ENCODE peak calls at places on chromosomes 12 and 14, in six cellular contexts. One of them, this sample, is unnamed.

GRCh38 chr12:47079894-47080724 is at the start of gene AMIGO2:
- DNase-seq in HuH-7.5: peak
- DNase-seq in activated T-cell treated with anti-CD3 and anti-CD28 coated beads, Interleukin-2, amount 50 U/mL, for 1 hour: peak
- DNase-seq in A549: peak
- DNase-seq in stimulated activated CD4-positive, alpha-beta T cell treated with anti-CD3 and anti-CD28 coated beads, Interleukin-4, amount 100 ng/mL, for 24 hours: peak
- DNase-seq in non-pigmented ciliary epithelial cell: no peak
- DNase-seq in this sample: peak

GRCh38 chr12:68932123-68932700 is 759 bp downstream of the CPM start:
- DNase-seq in A549: peak
- DNase-seq in activated T-cell treated with anti-CD3 and anti-CD28 coated beads, Interleukin-2, amount 50 U/mL, for 1 hour: no peak
- DNase-seq in stimulated activated CD4-positive, alpha-beta T cell treated with anti-CD3 and anti-CD28 coated beads, Interleukin-4, amount 100 ng/mL, for 24 hours: no peak
- DNase-seq in non-pigmented ciliary epithelial cell: no peak
- DNase-seq in HuH-7.5: no peak
- DNase-seq in this sample: peak

GRCh38 chr12:527241-527640 is 67.5 kb downstream of the B4GALNT3 start:
- DNase-seq in A549: no peak
- DNase-seq in stimulated activated CD4-positive, alpha-beta T cell treated with anti-CD3 and anti-CD28 coated beads, Interleukin-4, amount 100 ng/mL, for 24 hours: no peak
- DNase-seq in HuH-7.5: no peak
- DNase-seq in activated T-cell treated with anti-CD3 and anti-CD28 coated beads, Interleukin-2, amount 50 U/mL, for 1 hour: no peak
- DNase-seq in non-pigmented ciliary epithelial cell: no peak
- DNase-seq in this sample: no peak

GRCh38 chr12:6272300-6273208 is 37.9 kb upstream of the PLEKHG6 start:
- DNase-seq in stimulated activated CD4-positive, alpha-beta T cell treated with anti-CD3 and anti-CD28 coated beads, Interleukin-4, amount 100 ng/mL, for 24 hours: no peak
- DNase-seq in non-pigmented ciliary epithelial cell: no peak
- DNase-seq in HuH-7.5: no peak
- DNase-seq in activated T-cell treated with anti-CD3 and anti-CD28 coated beads, Interleukin-2, amount 50 U/mL, for 1 hour: no peak
- DNase-seq in A549: no peak
- DNase-seq in this sample: peak

GRCh38 chr12:22105542-22105941 is 59.5 kb downstream of the CMAS start:
- DNase-seq in non-pigmented ciliary epithelial cell: no peak
- DNase-seq in HuH-7.5: no peak
- DNase-seq in stimulated activated CD4-positive, alpha-beta T cell treated with anti-CD3 and anti-CD28 coated beads, Interleukin-4, amount 100 ng/mL, for 24 hours: no peak
- DNase-seq in A549: no peak
- DNase-seq in activated T-cell treated with anti-CD3 and anti-CD28 coated beads, Interleukin-2, amount 50 U/mL, for 1 hour: no peak
- DNase-seq in this sample: no peak

GRCh38 chr14:69535230-69535848 is 39.3 kb downstream of the CCDC177 start:
- DNase-seq in stimulated activated CD4-positive, alpha-beta T cell treated with anti-CD3 and anti-CD28 coated beads, Interleukin-4, amount 100 ng/mL, for 24 hours: no peak
- DNase-seq in HuH-7.5: peak
- DNase-seq in A549: peak
- DNase-seq in non-pigmented ciliary epithelial cell: no peak
- DNase-seq in activated T-cell treated with anti-CD3 and anti-CD28 coated beads, Interleukin-2, amount 50 U/mL, for 1 hour: no peak
- DNase-seq in this sample: no peak

GRCh38 chr12:81136519-81136918 is 58.6 kb downstream of the ACSS3 start:
- DNase-seq in non-pigmented ciliary epithelial cell: no peak
- DNase-seq in HuH-7.5: no peak
- DNase-seq in A549: no peak
- DNase-seq in stimulated activated CD4-positive, alpha-beta T cell treated with anti-CD3 and anti-CD28 coated beads, Interleukin-4, amount 100 ng/mL, for 24 hours: no peak
- DNase-seq in activated T-cell treated with anti-CD3 and anti-CD28 coated beads, Interleukin-2, amount 50 U/mL, for 1 hour: no peak
- DNase-seq in this sample: no peak

GRCh38 chr14:54127526-54127925 is 170.9 kb upstream of the BMP4 start:
- DNase-seq in A549: no peak
- DNase-seq in activated T-cell treated with anti-CD3 and anti-CD28 coated beads, Interleukin-2, amount 50 U/mL, for 1 hour: no peak
- DNase-seq in non-pigmented ciliary epithelial cell: peak
- DNase-seq in HuH-7.5: no peak
- DNase-seq in stimulated activated CD4-positive, alpha-beta T cell treated with anti-CD3 and anti-CD28 coated beads, Interleukin-4, amount 100 ng/mL, for 24 hours: no peak
- DNase-seq in this sample: no peak

GRCh38 chr14:22039938-22040780 is 366.5 kb upstream of the OR4E1 start:
- DNase-seq in A549: peak
- DNase-seq in stimulated activated CD4-positive, alpha-beta T cell treated with anti-CD3 and anti-CD28 coated beads, Interleukin-4, amount 100 ng/mL, for 24 hours: peak
- DNase-seq in activated T-cell treated with anti-CD3 and anti-CD28 coated beads, Interleukin-2, amount 50 U/mL, for 1 hour: peak
- DNase-seq in HuH-7.5: no peak
- DNase-seq in non-pigmented ciliary epithelial cell: no peak
- DNase-seq in this sample: peak

GRCh38 chr14:93285048-93285447 is 47.8 kb downstream of the BTBD7 start:
- DNase-seq in HuH-7.5: no peak
- DNase-seq in non-pigmented ciliary epithelial cell: no peak
- DNase-seq in stimulated activated CD4-positive, alpha-beta T cell treated with anti-CD3 and anti-CD28 coated beads, Interleukin-4, amount 100 ng/mL, for 24 hours: no peak
- DNase-seq in A549: no peak
- DNase-seq in activated T-cell treated with anti-CD3 and anti-CD28 coated beads, Interleukin-2, amount 50 U/mL, for 1 hour: no peak
- DNase-seq in this sample: peak

GRCh38 chr14:95098984-95099599 is 58.2 kb downstream of the DICER1 start:
- DNase-seq in stimulated activated CD4-positive, alpha-beta T cell treated with anti-CD3 and anti-CD28 coated beads, Interleukin-4, amount 100 ng/mL, for 24 hours: peak
- DNase-seq in A549: peak
- DNase-seq in activated T-cell treated with anti-CD3 and anti-CD28 coated beads, Interleukin-2, amount 50 U/mL, for 1 hour: peak
- DNase-seq in HuH-7.5: no peak
- DNase-seq in non-pigmented ciliary epithelial cell: no peak
- DNase-seq in this sample: peak

GRCh38 chr14:87149583-87150354 is 843.2 kb downstream of the GALC start:
- DNase-seq in HuH-7.5: no peak
- DNase-seq in activated T-cell treated with anti-CD3 and anti-CD28 coated beads, Interleukin-2, amount 50 U/mL, for 1 hour: no peak
- DNase-seq in stimulated activated CD4-positive, alpha-beta T cell treated with anti-CD3 and anti-CD28 coated beads, Interleukin-4, amount 100 ng/mL, for 24 hours: no peak
- DNase-seq in A549: no peak
- DNase-seq in non-pigmented ciliary epithelial cell: no peak
- DNase-seq in this sample: no peak

GRCh38 chr14:79614443-79614842 is 596.9 kb downstream of the DIO2 start:
- DNase-seq in HuH-7.5: no peak
- DNase-seq in non-pigmented ciliary epithelial cell: no peak
- DNase-seq in A549: no peak
- DNase-seq in activated T-cell treated with anti-CD3 and anti-CD28 coated beads, Interleukin-2, amount 50 U/mL, for 1 hour: no peak
- DNase-seq in stimulated activated CD4-positive, alpha-beta T cell treated with anti-CD3 and anti-CD28 coated beads, Interleukin-4, amount 100 ng/mL, for 24 hours: no peak
- DNase-seq in this sample: no peak

GRCh38 chr12:106764738-106765137 is 9.7 kb upstream of the RIC8B start:
- DNase-seq in HuH-7.5: no peak
- DNase-seq in stimulated activated CD4-positive, alpha-beta T cell treated with anti-CD3 and anti-CD28 coated beads, Interleukin-4, amount 100 ng/mL, for 24 hours: no peak
- DNase-seq in non-pigmented ciliary epithelial cell: no peak
- DNase-seq in activated T-cell treated with anti-CD3 and anti-CD28 coated beads, Interleukin-2, amount 50 U/mL, for 1 hour: no peak
- DNase-seq in A549: no peak
- DNase-seq in this sample: no peak

GRCh38 chr12:54974281-54974680 is 10.3 kb downstream of the TESPA1 start:
- DNase-seq in A549: no peak
- DNase-seq in HuH-7.5: no peak
- DNase-seq in stimulated activated CD4-positive, alpha-beta T cell treated with anti-CD3 and anti-CD28 coated beads, Interleukin-4, amount 100 ng/mL, for 24 hours: no peak
- DNase-seq in non-pigmented ciliary epithelial cell: no peak
- DNase-seq in activated T-cell treated with anti-CD3 and anti-CD28 coated beads, Interleukin-2, amount 50 U/mL, for 1 hour: no peak
- DNase-seq in this sample: no peak

GRCh38 chr14:72788972-72789728 is 104.8 kb downstream of the DPF3 start:
- DNase-seq in HuH-7.5: no peak
- DNase-seq in non-pigmented ciliary epithelial cell: no peak
- DNase-seq in A549: no peak
- DNase-seq in stimulated activated CD4-positive, alpha-beta T cell treated with anti-CD3 and anti-CD28 coated beads, Interleukin-4, amount 100 ng/mL, for 24 hours: no peak
- DNase-seq in activated T-cell treated with anti-CD3 and anti-CD28 coated beads, Interleukin-2, amount 50 U/mL, for 1 hour: no peak
- DNase-seq in this sample: no peak

GRCh38 chr12:67681145-67681778 is 32.7 kb downstream of the DYRK2 start:
- DNase-seq in stimulated activated CD4-positive, alpha-beta T cell treated with anti-CD3 and anti-CD28 coated beads, Interleukin-4, amount 100 ng/mL, for 24 hours: no peak
- DNase-seq in activated T-cell treated with anti-CD3 and anti-CD28 coated beads, Interleukin-2, amount 50 U/mL, for 1 hour: no peak
- DNase-seq in HuH-7.5: no peak
- DNase-seq in A549: no peak
- DNase-seq in non-pigmented ciliary epithelial cell: peak
- DNase-seq in this sample: no peak

GRCh38 chr12:57027805-57028153 is 11.4 kb upstream of the TAC3 start:
- DNase-seq in A549: no peak
- DNase-seq in stimulated activated CD4-positive, alpha-beta T cell treated with anti-CD3 and anti-CD28 coated beads, Interleukin-4, amount 100 ng/mL, for 24 hours: peak
- DNase-seq in non-pigmented ciliary epithelial cell: no peak
- DNase-seq in activated T-cell treated with anti-CD3 and anti-CD28 coated beads, Interleukin-2, amount 50 U/mL, for 1 hour: no peak
- DNase-seq in HuH-7.5: no peak
- DNase-seq in this sample: peak

GRCh38 chr12:40063424-40063823 is 42.5 kb downstream of the SLC2A13 start:
- DNase-seq in HuH-7.5: no peak
- DNase-seq in A549: no peak
- DNase-seq in stimulated activated CD4-positive, alpha-beta T cell treated with anti-CD3 and anti-CD28 coated beads, Interleukin-4, amount 100 ng/mL, for 24 hours: no peak
- DNase-seq in non-pigmented ciliary epithelial cell: no peak
- DNase-seq in activated T-cell treated with anti-CD3 and anti-CD28 coated beads, Interleukin-2, amount 50 U/mL, for 1 hour: no peak
- DNase-seq in this sample: no peak

GRCh38 chr12:72574138-72574537 is 302.0 kb downstream of the TRHDE start:
- DNase-seq in A549: no peak
- DNase-seq in activated T-cell treated with anti-CD3 and anti-CD28 coated beads, Interleukin-2, amount 50 U/mL, for 1 hour: no peak
- DNase-seq in non-pigmented ciliary epithelial cell: no peak
- DNase-seq in HuH-7.5: no peak
- DNase-seq in stimulated activated CD4-positive, alpha-beta T cell treated with anti-CD3 and anti-CD28 coated beads, Interleukin-4, amount 100 ng/mL, for 24 hours: no peak
- DNase-seq in this sample: no peak

GRCh38 chr14:63562414-63562813 is 19.2 kb upstream of the PPP2R5E start:
- DNase-seq in A549: no peak
- DNase-seq in activated T-cell treated with anti-CD3 and anti-CD28 coated beads, Interleukin-2, amount 50 U/mL, for 1 hour: no peak
- DNase-seq in stimulated activated CD4-positive, alpha-beta T cell treated with anti-CD3 and anti-CD28 coated beads, Interleukin-4, amount 100 ng/mL, for 24 hours: no peak
- DNase-seq in HuH-7.5: no peak
- DNase-seq in non-pigmented ciliary epithelial cell: no peak
- DNase-seq in this sample: no peak

GRCh38 chr14:84482256-84483071 is 1047.5 kb upstream of the FLRT2 start:
- DNase-seq in HuH-7.5: no peak
- DNase-seq in non-pigmented ciliary epithelial cell: peak
- DNase-seq in activated T-cell treated with anti-CD3 and anti-CD28 coated beads, Interleukin-2, amount 50 U/mL, for 1 hour: no peak
- DNase-seq in A549: no peak
- DNase-seq in stimulated activated CD4-positive, alpha-beta T cell treated with anti-CD3 and anti-CD28 coated beads, Interleukin-4, amount 100 ng/mL, for 24 hours: no peak
- DNase-seq in this sample: no peak

This sample was measured in activated CD8-positive, alpha-beta T cell treated with anti-CD3 and anti-CD28 coated beads for 36 hours.